ENCODE peak calls at places on chromosome 19, in eight cellular contexts. Z is hepatocyte, T is fibroblast of lung, M is activated T-helper 1 cell treated with Interleukin-2 at 50 U/mL for 16 hours, H is GM18507, P is testis, V is GM13976, J is PC-9. K is an unnamed sample.

GRCh38 chr19:23060016-23060415 is 56.8 kb upstream of the ZNF730 start:
- DNase-seq in Z (no peak), T (no peak), M (no peak), H (no peak), P (no peak), V (no peak), J (no peak), K (peak)

GRCh38 chr19:41706741-41707501 is 1.5 kb upstream of the CEACAM5 start:
- DNase-seq in Z (peak), T (peak), M (peak), H (peak), P (peak), V (peak), J (peak), K (no peak)

GRCh38 chr19:50496189-50497029 is 14.6 kb downstream of the JOSD2 start:
- DNase-seq in Z (no peak), T (no peak), M (no peak), H (no peak), P (peak), V (no peak), J (no peak), K (no peak)

GRCh38 chr19:11587973-11588631 is 9.2 kb upstream of the ZNF627 start:
- DNase-seq in Z (no peak), T (no peak), M (no peak), H (no peak), P (no peak), V (no peak), J (no peak), K (no peak)

GRCh38 chr19:4096049-4096892 is 27.7 kb downstream of the MAP2K2 start:
- DNase-seq in Z (no peak), T (no peak), M (no peak), H (no peak), P (no peak), V (no peak), J (no peak), K (no peak)

GRCh38 chr19:8699908-8700307 is 1.3 kb upstream of the ACTL9 start:
- DNase-seq in Z (no peak), T (no peak), M (no peak), H (no peak), P (no peak), V (no peak), J (no peak), K (no peak)

GRCh38 chr19:48845384-48845783 is 9.1 kb upstream of the HSD17B14 start:
- DNase-seq in Z (no peak), T (no peak), M (no peak), H (no peak), P (no peak), V (no peak), J (no peak), K (no peak)

GRCh38 chr19:3276341-3276799 is 51.9 kb downstream of the CELF5 start:
- DNase-seq in Z (peak), T (no peak), M (peak), H (peak), P (peak), V (no peak), J (peak), K (peak)

GRCh38 chr19:11138659-11139526 is 16.7 kb downstream of the SPC24 start:
- DNase-seq in Z (peak), T (peak), M (no peak), H (no peak), P (peak), V (peak), J (peak), K (peak)

GRCh38 chr19:1221141-1221903 is 15.7 kb downstream of the STK11 start:
- DNase-seq in Z (peak), T (peak), M (no peak), H (no peak), P (peak), V (no peak), J (no peak), K (no peak)

GRCh38 chr19:28972144-28972543 is 240.8 kb downstream of the UQCRFS1 start:
- DNase-seq in Z (no peak), T (no peak), M (no peak), H (no peak), P (no peak), V (no peak), J (no peak), K (no peak)

GRCh38 chr19:38266981-38267597 is 2.7 kb downstream of the SPINT2 start:
- DNase-seq in Z (peak), T (peak), M (no peak), H (no peak), P (no peak), V (no peak), J (peak), K (no peak)

GRCh38 chr19:29214411-29214810 is 1.5 kb upstream of the UQCRFS1 start:
- DNase-seq in Z (no peak), T (no peak), M (no peak), H (no peak), P (no peak), V (no peak), J (no peak), K (peak)

GRCh38 chr19:57572415-57572947 is 6.2 kb downstream of the ZNF416 start:
- DNase-seq in Z (no peak), T (no peak), M (no peak), H (no peak), P (no peak), V (no peak), J (no peak), K (no peak)

GRCh38 chr19:17865364-17866311 is 5.9 kb downstream of the RPL18A start:
- DNase-seq in Z (peak), T (no peak), M (no peak), H (no peak), P (no peak), V (no peak), J (peak), K (peak)

GRCh38 chr19:35184267-35184666 is 29.7 kb downstream of the FXYD5 start:
- DNase-seq in Z (no peak), T (no peak), M (no peak), H (no peak), P (no peak), V (no peak), J (no peak), K (no peak)

GRCh38 chr19:21432590-21432989 is 35.7 kb downstream of the ZNF493 start:
- DNase-seq in Z (no peak), T (no peak), M (no peak), H (no peak), P (no peak), V (no peak), J (no peak), K (peak)

GRCh38 chr19:2663920-2664571 is 38.4 kb downstream of the GNG7 start:
- DNase-seq in Z (no peak), T (no peak), M (no peak), H (no peak), P (peak), V (peak), J (no peak), K (no peak)

GRCh38 chr19:39139305-39140194 is 14.0 kb downstream of the PAK4 start:
- DNase-seq in Z (no peak), T (no peak), M (no peak), H (no peak), P (no peak), V (no peak), J (no peak), K (no peak)

GRCh38 chr19:49058592-49058991 is 1.0 kb upstream of the CGB7 start:
- DNase-seq in Z (no peak), T (no peak), M (no peak), H (no peak), P (no peak), V (peak), J (no peak), K (no peak)

GRCh38 chr19:19334063-19334988 is 13.7 kb downstream of the MAU2 start:
- DNase-seq in Z (no peak), T (no peak), M (no peak), H (no peak), P (no peak), V (no peak), J (no peak), K (no peak)

GRCh38 chr19:56942749-56943148 is 102.2 kb upstream of the PEG3 start:
- DNase-seq in Z (peak), T (no peak), M (no peak), H (no peak), P (peak), V (peak), J (no peak), K (no peak)

GRCh38 chr19:51365211-51366049 is 758 bp downstream of the ETFB start:
- DNase-seq in Z (peak), T (peak), M (no peak), H (no peak), P (peak), V (no peak), J (peak), K (no peak)

GRCh38 chr19:39347332-39348227 is 5.4 kb downstream of the SAMD4B start:
- DNase-seq in Z (no peak), T (no peak), M (no peak), H (no peak), P (no peak), V (no peak), J (no peak), K (no peak)

GRCh38 chr19:15780595-15781418 is 6.7 kb upstream of the OR10H5 start:
- DNase-seq in Z (no peak), T (no peak), M (no peak), H (no peak), P (peak), V (no peak), J (peak), K (no peak)

GRCh38 chr19:1379126-1379905 is 4.4 kb upstream of the NDUFS7 start:
- DNase-seq in Z (no peak), T (no peak), M (no peak), H (no peak), P (no peak), V (no peak), J (no peak), K (no peak)

GRCh38 chr19:36113895-36114762 is 546 bp downstream of the POLR2I start:
- DNase-seq in Z (peak), T (peak), M (no peak), H (no peak), P (peak), V (peak), J (peak), K (no peak)

GRCh38 chr19:45446295-45446694 is 21.5 kb upstream of the FOSB start:
- DNase-seq in Z (peak), T (peak), M (no peak), H (no peak), P (no peak), V (peak), J (no peak), K (no peak)

GRCh38 chr19:20079487-20079886 is 1.7 kb downstream of the ZNF90 start:
- DNase-seq in Z (peak), T (peak), M (no peak), H (no peak), P (no peak), V (no peak), J (no peak), K (no peak)

GRCh38 chr19:55082023-55082851 is 6.6 kb downstream of the EPS8L1 start:
- DNase-seq in Z (peak), T (peak), M (no peak), H (no peak), P (peak), V (no peak), J (no peak), K (no peak)

GRCh38 chr19:49858591-49858985 is 7.6 kb downstream of the PTOV1 start:
- DNase-seq in Z (no peak), T (no peak), M (no peak), H (no peak), P (peak), V (no peak), J (no peak), K (peak)

GRCh38 chr19:4830332-4830731 is 1.2 kb downstream of the TICAM1 start:
- DNase-seq in Z (no peak), T (no peak), M (no peak), H (no peak), P (no peak), V (no peak), J (no peak), K (no peak)

GRCh38 chr19:51131780-51132680 is 7.3 kb downstream of the SIGLEC9 start:
- DNase-seq in Z (peak), T (peak), M (no peak), H (no peak), P (peak), V (peak), J (peak), K (no peak)

GRCh38 chr19:50024719-50025021 is 502 bp downstream of the VRK3 start:
- DNase-seq in Z (no peak), T (no peak), M (no peak), H (no peak), P (no peak), V (no peak), J (no peak), K (peak)

GRCh38 chr19:3357362-3357730 is 9.0 kb upstream of the NFIC start:
- DNase-seq in Z (no peak), T (no peak), M (no peak), H (no peak), P (no peak), V (no peak), J (no peak), K (no peak)

GRCh38 chr19:48513289-48514122 is 1.9 kb upstream of the LMTK3 start:
- DNase-seq in Z (peak), T (peak), M (peak), H (no peak), P (peak), V (peak), J (peak), K (peak)

GRCh38 chr19:41776700-41777099 is 19.7 kb upstream of the CEACAM3 start:
- DNase-seq in Z (no peak), T (no peak), M (no peak), H (no peak), P (no peak), V (no peak), J (peak), K (no peak)